ENCODE peak calls at places on chromosomes 11 and 22, in eight cellular contexts. J is hepatocyte, C is HCT116, P is fibroblast of lung, Q is MM.1S, E is mammary epithelial cell, H is HepG2, R is PC-3. N is an unnamed sample.
A peak's percentile ranks its signal among the peaks of the same experiment; 100 is the strongest.

GRCh38 chr11:45675646-45676045 is 10.2 kb upstream of the CHST1 start:
- DNase-seq in J (no peak), C (no peak), P (no peak), Q (no peak), E (no peak), H (no peak), R (no peak), N (no peak)

GRCh38 chr11:113334183-113334582 is 19.8 kb downstream of the TTC12 start:
- DNase-seq in J (no peak), C (no peak), P (no peak), Q (peak; percentile 79), E (no peak), H (no peak), R (no peak), N (no peak)

GRCh38 chr11:125429807-125430678 is 66.0 kb downstream of the FEZ1 start:
- DNase-seq in J (no peak), C (no peak), P (no peak), Q (no peak), E (no peak), H (no peak), R (no peak), N (no peak)

GRCh38 chr22:28783786-28784671 is 11.5 kb downstream of the CCDC117 start:
- DNase-seq in J (peak; percentile 76), C (no peak), P (peak; percentile 28), Q (no peak), E (no peak), H (peak; percentile 96), R (peak; percentile 38), N (no peak)

GRCh38 chr11:118615282-118615979 is 8.0 kb downstream of the PHLDB1 start:
- DNase-seq in J (no peak), C (no peak), P (no peak), Q (no peak), E (no peak), H (peak; percentile 58), R (no peak), N (peak; percentile 69)

GRCh38 chr11:93689166-93689734 is 27.8 kb downstream of the CEP295 start:
- DNase-seq in J (no peak), C (no peak), P (no peak), Q (no peak), E (no peak), H (no peak), R (peak; percentile 10), N (no peak)

GRCh38 chr11:119056397-119056999 is 507 bp downstream of the HYOU1 start:
- DNase-seq in J (peak; percentile 63), C (no peak), P (no peak), Q (peak; percentile 80), E (peak; percentile 71), H (no peak), R (peak; percentile 19), N (peak; percentile 46)

GRCh38 chr11:16226245-16226644 is 130.1 kb downstream of the SOX6 start:
- DNase-seq in J (peak; percentile 81), C (no peak), P (peak; percentile 31), Q (peak; percentile 36), E (peak; percentile 37), H (peak; percentile 56), R (peak; percentile 23), N (peak; percentile 59)

GRCh38 chr11:101567086-101567485 is 16.7 kb downstream of the TRPC6 start:
- DNase-seq in J (peak; percentile 40), C (no peak), P (no peak), Q (no peak), E (no peak), H (no peak), R (no peak), N (no peak)

GRCh38 chr11:33847251-33847650 is 44.6 kb downstream of the LMO2 start:
- DNase-seq in J (no peak), C (no peak), P (no peak), Q (no peak), E (no peak), H (no peak), R (no peak), N (no peak)

GRCh38 chr11:103587951-103588788 is 448.3 kb upstream of the DDI1 start:
- DNase-seq in J (peak; percentile 12), C (no peak), P (no peak), Q (no peak), E (no peak), H (no peak), R (peak; percentile 13), N (no peak)

GRCh38 chr22:40491990-40492631 is 121.7 kb downstream of the SGSM3 start:
- DNase-seq in J (no peak), C (no peak), P (peak; percentile 72), Q (peak; percentile 83), E (no peak), H (no peak), R (no peak), N (no peak)

GRCh38 chr11:62613275-62613864 is 313 bp downstream of the ROM1 start:
- DNase-seq in J (no peak), C (no peak), P (no peak), Q (no peak), E (no peak), H (no peak), R (no peak), N (no peak)

GRCh38 chr11:62610814-62611704 is 1.5 kb downstream of the EML3 start:
- DNase-seq in J (no peak), C (no peak), P (no peak), Q (no peak), E (no peak), H (no peak), R (no peak), N (no peak)

GRCh38 chr11:62612366-62613274 is at the start of the genes EML3 and ROM1:
- DNase-seq in J (peak; percentile 88), C (no peak), P (peak; percentile 92), Q (peak; percentile 85), E (peak; percentile 75), H (peak; percentile 70), R (peak; percentile 79), N (peak; percentile 89)

GRCh38 chr11:62610403-62610802 is 2.2 kb downstream of the EML3 start:
- DNase-seq in J (no peak), C (no peak), P (no peak), Q (no peak), E (no peak), H (no peak), R (no peak), N (no peak)

DNA sequence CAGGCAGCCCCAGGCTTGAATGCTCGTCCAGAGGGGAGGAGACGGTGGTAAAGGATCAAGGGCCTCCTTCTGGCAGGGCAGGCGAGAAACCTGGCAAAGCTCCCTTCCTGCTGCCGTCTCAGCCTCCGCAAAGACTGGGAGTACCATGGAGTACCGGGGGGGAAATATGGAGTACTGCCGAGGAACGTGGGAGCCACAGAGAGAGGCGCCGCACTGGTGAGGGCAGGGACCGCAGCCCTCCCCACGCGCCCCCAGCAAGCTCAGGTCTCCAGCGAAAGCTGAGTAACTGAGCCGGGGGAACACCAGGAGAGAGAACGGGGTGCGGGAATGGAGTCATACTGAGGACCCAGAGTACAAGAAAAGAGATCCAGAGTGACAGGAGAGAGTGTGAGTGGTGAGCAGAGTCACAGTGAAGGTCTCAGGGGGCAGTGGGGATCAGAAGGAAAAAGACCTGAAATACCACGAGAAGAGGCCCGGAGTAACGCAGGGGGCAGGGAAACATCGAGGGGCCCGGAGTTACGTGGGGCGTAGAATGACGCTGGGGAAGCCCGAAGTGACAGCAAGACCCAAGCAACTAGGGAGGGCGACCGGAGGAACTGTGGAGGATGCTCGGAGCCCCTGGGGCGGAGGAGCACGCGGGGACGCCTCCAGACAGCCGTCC is 740 bp downstream of the EML3 start:
- DNase-seq in J (peak; percentile 73), C (no peak), P (peak; percentile 78), Q (no peak), E (peak; percentile 50), H (no peak), R (peak; percentile 52), N (peak; percentile 68)
- H3K4me3 ChIP-seq in J (peak overlapping the region; percentile 87), C (peak overlapping the region; percentile 94), P (peak overlapping the region; percentile 87), Q (peak overlapping the region; percentile 82), E (peak overlapping the region; percentile 72), H (peak overlapping the region; percentile 77), R (peak overlapping the region; percentile 81), N (peak overlapping the region; percentile 80)

GRCh38 chr11:70769521-70769920 is 371.2 kb downstream of the CTTN start:
- DNase-seq in J (no peak), C (no peak), P (no peak), Q (no peak), E (no peak), H (no peak), R (no peak), N (no peak)
- H3K9me3 ChIP-seq in J (no peaks in the 10 kb centered on the region), C (no peaks in the 10 kb centered on the region), P (no peaks in the 10 kb centered on the region), Q (no peaks in the 10 kb centered on the region), E (no peaks in the 10 kb centered on the region), H (no peaks in the 10 kb centered on the region), R (no peaks in the 10 kb centered on the region), N (no peaks in the 10 kb centered on the region)

GRCh38 chr22:37985050-37985585 is 763 bp upstream of the SOX10 start:
- DNase-seq in J (no peak), C (no peak), P (no peak), Q (no peak), E (no peak), H (no peak), R (no peak), N (no peak)

GRCh38 chr22:37981282-37982011 is 2.9 kb downstream of the SOX10 start:
- DNase-seq in J (no peak), C (no peak), P (no peak), Q (no peak), E (no peak), H (peak; percentile 53), R (no peak), N (no peak)

GRCh38 chr22:37982151-37982838 is 2.1 kb downstream of the SOX10 start:
- DNase-seq in J (no peak), C (no peak), P (no peak), Q (no peak), E (no peak), H (no peak), R (no peak), N (no peak)

GRCh38 chr22:37983860-37984791 is at the start of gene SOX10:
- DNase-seq in J (no peak), C (no peak), P (no peak), Q (no peak), E (no peak), H (no peak), R (no peak), N (no peak)

DNA sequence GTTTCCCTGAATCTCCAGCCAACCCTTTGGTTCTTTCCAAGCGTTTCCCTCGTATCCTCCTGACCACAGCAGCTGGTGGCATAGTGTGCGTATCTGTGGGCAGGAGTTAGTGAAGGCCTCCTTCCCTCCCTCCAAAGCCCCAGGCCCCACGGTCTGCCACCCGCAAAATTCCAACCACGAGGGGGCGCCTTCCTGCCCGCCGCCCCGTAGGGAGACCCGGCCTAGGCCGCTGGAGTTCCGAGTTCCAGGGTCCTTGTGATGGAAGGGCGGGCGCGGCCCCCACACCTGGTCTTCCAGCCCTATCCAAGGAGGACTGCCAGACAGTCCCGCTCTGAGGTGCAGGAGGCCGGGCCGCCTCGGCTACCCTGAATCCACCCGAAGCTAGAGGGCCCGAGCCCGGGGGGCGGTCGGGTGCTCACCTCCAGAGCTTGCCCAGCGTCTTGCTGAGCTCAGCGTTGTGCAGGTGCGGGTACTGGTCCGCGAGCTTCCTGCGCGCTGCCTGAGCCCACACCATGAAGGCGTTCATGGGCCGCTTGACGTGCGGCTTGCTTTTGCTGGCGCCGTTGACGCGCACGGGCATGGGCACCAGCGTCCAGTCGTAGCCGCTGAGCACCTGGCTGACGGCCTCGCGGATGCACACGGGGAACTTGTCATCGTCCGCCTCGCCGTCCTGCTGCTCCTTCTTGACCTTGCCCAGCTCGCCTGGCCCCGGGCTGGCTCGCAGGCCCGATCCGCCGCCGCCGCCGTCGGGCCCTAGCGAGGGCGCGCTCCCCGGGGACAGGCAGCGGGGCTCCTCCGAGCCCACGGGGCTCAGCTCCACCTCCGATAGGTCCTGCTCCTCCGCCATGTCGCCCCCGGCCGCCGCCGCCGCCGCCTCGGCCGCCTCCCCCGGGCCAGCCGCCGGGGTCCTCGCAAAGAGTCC is 1.2 kb downstream of the SOX10 start:
- DNase-seq in J (no peak), C (no peak), P (no peak), Q (no peak), E (no peak), H (no peak), R (no peak), N (no peak)
- TF ChIP-seq EZH2 in J (peak; percentile 70), C (no peak), P (no peak), Q (no peak), E (peak; percentile 34), H (no peak), R (no peak), N (no peak)

GRCh38 chr22:17920145-17920605 is 104.2 kb downstream of the MICAL3 start:
- DNase-seq in J (peak; percentile 88), C (no peak), P (peak; percentile 52), Q (no peak), E (peak; percentile 72), H (peak; percentile 70), R (no peak), N (no peak)
- H3K4me3 ChIP-seq in J (no peak overlapping the region), C (no peak overlapping the region), P (no peak overlapping the region), Q (no peak overlapping the region), E (no peak overlapping the region), H (peak overlapping the region; percentile 14), R (no peak overlapping the region), N (no peak overlapping the region)

N was measured in A673.